ENCODE peak calls at places on chromosome 6, in six cellular contexts. One of them, this sample, is unnamed.

GRCh38 chr6:130033999-130034814 is 15.8 kb downstream of the L3MBTL3 start:
- DNase-seq in GM12878: no peak
- DNase-seq in astrocyte: peak; percentile 90
- DNase-seq in GM23338: no peak
- DNase-seq in HCT116: peak; percentile 79
- DNase-seq in endothelial cell of umbilical vein: peak; percentile 58
- DNase-seq in this sample: peak; percentile 8

GRCh38 chr6:39391182-39391581 is 68.7 kb upstream of the KCNK16 start:
- DNase-seq in GM12878: no peak
- DNase-seq in astrocyte: no peak
- DNase-seq in GM23338: no peak
- DNase-seq in HCT116: no peak
- DNase-seq in endothelial cell of umbilical vein: no peak
- DNase-seq in this sample: no peak

GRCh38 chr6:53910834-53911233 is 116.0 kb downstream of the LRRC1 start:
- DNase-seq in GM12878: no peak
- DNase-seq in astrocyte: no peak
- DNase-seq in GM23338: no peak
- DNase-seq in HCT116: no peak
- DNase-seq in endothelial cell of umbilical vein: peak; percentile 97
- DNase-seq in this sample: no peak

GRCh38 chr6:105363100-105363754 is 39.7 kb downstream of the PREP start:
- DNase-seq in GM12878: no peak
- DNase-seq in astrocyte: no peak
- DNase-seq in GM23338: peak; percentile 32
- DNase-seq in HCT116: no peak
- DNase-seq in endothelial cell of umbilical vein: peak; percentile 30
- DNase-seq in this sample: peak; percentile 33

GRCh38 chr6:18187701-18188100 is 32.5 kb downstream of the KDM1B start:
- DNase-seq in GM12878: no peak
- DNase-seq in astrocyte: no peak
- DNase-seq in GM23338: no peak
- DNase-seq in HCT116: no peak
- DNase-seq in endothelial cell of umbilical vein: no peak
- DNase-seq in this sample: no peak

GRCh38 chr6:137964876-137965275 is 97.8 kb downstream of the TNFAIP3 start:
- DNase-seq in GM12878: no peak
- DNase-seq in astrocyte: no peak
- DNase-seq in GM23338: no peak
- DNase-seq in HCT116: no peak
- DNase-seq in endothelial cell of umbilical vein: no peak
- DNase-seq in this sample: no peak

GRCh38 chr6:35213824-35214756 is at the start of gene SCUBE3:
- DNase-seq in GM12878: no peak
- DNase-seq in astrocyte: peak; percentile 48
- DNase-seq in GM23338: peak; percentile 86
- DNase-seq in HCT116: no peak
- DNase-seq in endothelial cell of umbilical vein: peak; percentile 31
- DNase-seq in this sample: peak; percentile 36

GRCh38 chr6:35392111-35392702 is 49.8 kb downstream of the PPARD start:
- DNase-seq in GM12878: no peak
- DNase-seq in astrocyte: no peak
- DNase-seq in GM23338: no peak
- DNase-seq in HCT116: no peak
- DNase-seq in endothelial cell of umbilical vein: no peak
- DNase-seq in this sample: peak; percentile 94

GRCh38 chr6:33661118-33661838 is 40.2 kb downstream of the ITPR3 start:
- DNase-seq in GM12878: no peak
- DNase-seq in astrocyte: no peak
- DNase-seq in GM23338: no peak
- DNase-seq in HCT116: no peak
- DNase-seq in endothelial cell of umbilical vein: no peak
- DNase-seq in this sample: no peak

GRCh38 chr6:119160911-119161310 is 82.4 kb upstream of the FAM184A start:
- DNase-seq in GM12878: no peak
- DNase-seq in astrocyte: no peak
- DNase-seq in GM23338: no peak
- DNase-seq in HCT116: no peak
- DNase-seq in endothelial cell of umbilical vein: no peak
- DNase-seq in this sample: no peak

GRCh38 chr6:78597966-78598365 is 269.4 kb upstream of the IRAK1BP1 start:
- DNase-seq in GM12878: no peak
- DNase-seq in astrocyte: no peak
- DNase-seq in GM23338: no peak
- DNase-seq in HCT116: no peak
- DNase-seq in endothelial cell of umbilical vein: peak; percentile 53
- DNase-seq in this sample: no peak

GRCh38 chr6:165662671-165663282 is at the start of gene PDE10A:
- DNase-seq in GM12878: no peak
- DNase-seq in astrocyte: no peak
- DNase-seq in GM23338: peak; percentile 63
- DNase-seq in HCT116: no peak
- DNase-seq in endothelial cell of umbilical vein: peak; percentile 57
- DNase-seq in this sample: peak; percentile 3
- TF ChIP-seq CTCF in GM12878: no peak
- TF ChIP-seq CTCF in astrocyte: no peak
- TF ChIP-seq CTCF in GM23338: no peak
- TF ChIP-seq CTCF in HCT116: no peak
- TF ChIP-seq CTCF in endothelial cell of umbilical vein: no peak
- TF ChIP-seq CTCF in this sample: no peak

GRCh38 chr6:15429146-15430110 is 183.6 kb downstream of the JARID2 start:
- DNase-seq in GM12878: no peak
- DNase-seq in astrocyte: peak; percentile 80
- DNase-seq in GM23338: no peak
- DNase-seq in HCT116: no peak
- DNase-seq in endothelial cell of umbilical vein: no peak
- DNase-seq in this sample: peak; percentile 29
- H3K4me3 ChIP-seq in GM12878: peak overlapping the region; percentile 3
- H3K4me3 ChIP-seq in astrocyte: no peak overlapping the region
- H3K4me3 ChIP-seq in GM23338: no peak overlapping the region
- H3K4me3 ChIP-seq in HCT116: no peak overlapping the region
- H3K4me3 ChIP-seq in endothelial cell of umbilical vein: no peak overlapping the region
- H3K4me3 ChIP-seq in this sample: no peak overlapping the region

GRCh38 chr6:46735720-46736031 is 501 bp upstream of the PLA2G7 start:
- DNase-seq in GM12878: no peak
- DNase-seq in astrocyte: no peak
- DNase-seq in GM23338: no peak
- DNase-seq in HCT116: no peak
- DNase-seq in endothelial cell of umbilical vein: no peak
- DNase-seq in this sample: no peak

GRCh38 chr6:46736913-46737312 is 1.7 kb upstream of the PLA2G7 start:
- DNase-seq in GM12878: no peak
- DNase-seq in astrocyte: no peak
- DNase-seq in GM23338: no peak
- DNase-seq in HCT116: no peak
- DNase-seq in endothelial cell of umbilical vein: no peak
- DNase-seq in this sample: peak; percentile 40

GRCh38 chr6:46730918-46731461 is 4.2 kb downstream of the PLA2G7 start:
- DNase-seq in GM12878: no peak
- DNase-seq in astrocyte: no peak
- DNase-seq in GM23338: no peak
- DNase-seq in HCT116: no peak
- DNase-seq in endothelial cell of umbilical vein: no peak
- DNase-seq in this sample: no peak

GRCh38 chr6:46733410-46733809 is 1.8 kb downstream of the PLA2G7 start:
- DNase-seq in GM12878: no peak
- DNase-seq in astrocyte: no peak
- DNase-seq in GM23338: no peak
- DNase-seq in HCT116: no peak
- DNase-seq in endothelial cell of umbilical vein: no peak
- DNase-seq in this sample: peak; percentile 26

GRCh38 chr6:46734867-46735719 is at the start of gene PLA2G7:
- DNase-seq in GM12878: no peak
- DNase-seq in astrocyte: peak; percentile 6
- DNase-seq in GM23338: peak; percentile 78
- DNase-seq in HCT116: no peak
- DNase-seq in endothelial cell of umbilical vein: no peak
- DNase-seq in this sample: peak; percentile 57
- TF ChIP-seq EZH2 in GM12878: peak; percentile 54
- TF ChIP-seq EZH2 in astrocyte: peak; percentile 88
- TF ChIP-seq EZH2 in GM23338: no peak
- TF ChIP-seq EZH2 in HCT116: no peak
- TF ChIP-seq EZH2 in endothelial cell of umbilical vein: peak; percentile 70
- TF ChIP-seq EZH2 in this sample: no peak

GRCh38 chr6:72246926-72247325 is 360.6 kb downstream of the RIMS1 start:
- DNase-seq in GM12878: no peak
- DNase-seq in astrocyte: no peak
- DNase-seq in GM23338: peak; percentile 47
- DNase-seq in HCT116: peak; percentile 0
- DNase-seq in endothelial cell of umbilical vein: no peak
- DNase-seq in this sample: peak; percentile 1
- TF ChIP-seq CTCF in GM12878: no peak
- TF ChIP-seq CTCF in astrocyte: no peak
- TF ChIP-seq CTCF in GM23338: no peak
- TF ChIP-seq CTCF in HCT116: no peak
- TF ChIP-seq CTCF in endothelial cell of umbilical vein: no peak
- TF ChIP-seq CTCF in this sample: no peak